ENCODE peak calls at places on chromosomes 1 and 21, in ten cellular contexts. T, D, P, J, I, C, G, K, L and H are unnamed samples.

GRCh38 chr1:107536266-107536665 is 395.4 kb downstream of the NTNG1 start:
- DNase-seq in T (peak), D (peak), P (peak), J (no peak), I (no peak), C (no peak), G (no peak), K (no peak), L (no peak), H (no peak)

GRCh38 chr1:19942088-19942487 is 18.7 kb upstream of the PLA2G2E start:
- DNase-seq in T (no peak), D (no peak), P (no peak), J (no peak), I (no peak), C (no peak), G (no peak), K (no peak), L (no peak), H (no peak)

GRCh38 chr1:55962472-55962871 is 616.9 kb downstream of the PLPP3 start:
- DNase-seq in T (no peak), D (no peak), P (no peak), J (no peak), I (no peak), C (no peak), G (no peak), K (no peak), L (no peak), H (no peak)

GRCh38 chr21:27674037-27674436 is 707.1 kb upstream of the ADAMTS5 start:
- DNase-seq in T (no peak), D (no peak), P (no peak), J (no peak), I (no peak), C (no peak), G (no peak), K (no peak), L (no peak), H (no peak)

GRCh38 chr1:117555806-117556205 is 50.0 kb upstream of the TENT5C start:
- DNase-seq in T (no peak), D (no peak), P (no peak), J (no peak), I (no peak), C (no peak), G (no peak), K (no peak), L (no peak), H (no peak)

GRCh38 chr1:121538943-121539575 is 354.3 kb downstream of the SRGAP2C start:
- DNase-seq in T (no peak), D (no peak), P (no peak), J (no peak), I (no peak), C (no peak), G (no peak), K (no peak), L (no peak), H (no peak)

GRCh38 chr1:200888349-200888838 is 6.3 kb upstream of the INAVA start:
- DNase-seq in T (peak), D (peak), P (no peak), J (no peak), I (no peak), C (no peak), G (no peak), K (peak), L (no peak), H (no peak)

GRCh38 chr1:151715726-151716404 is 738 bp downstream of the CELF3 start:
- DNase-seq in T (no peak), D (no peak), P (no peak), J (no peak), I (no peak), C (peak), G (no peak), K (no peak), L (no peak), H (no peak)

GRCh38 chr1:180937624-180938225 is 25.0 kb downstream of the KIAA1614 start:
- DNase-seq in T (no peak), D (no peak), P (no peak), J (no peak), I (no peak), C (no peak), G (no peak), K (no peak), L (no peak), H (no peak)

GRCh38 chr1:94120591-94120901 is 402 bp downstream of the ABCA4 start:
- DNase-seq in T (no peak), D (no peak), P (no peak), J (no peak), I (no peak), C (no peak), G (no peak), K (no peak), L (no peak), H (no peak)

GRCh38 chr1:201877877-201878339 is 10.8 kb upstream of the SHISA4 start:
- DNase-seq in T (no peak), D (no peak), P (no peak), J (no peak), I (peak), C (peak), G (no peak), K (no peak), L (no peak), H (no peak)

GRCh38 chr1:27772071-27772470 is 948 bp upstream of the STX12 start:
- DNase-seq in T (no peak), D (no peak), P (no peak), J (no peak), I (no peak), C (no peak), G (no peak), K (no peak), L (no peak), H (no peak)

GRCh38 chr1:87786861-87787548 is 458.3 kb downstream of the LMO4 start:
- DNase-seq in T (no peak), D (no peak), P (no peak), J (no peak), I (no peak), C (no peak), G (no peak), K (no peak), L (no peak), H (no peak)

GRCh38 chr1:225425211-225425786 is 2.5 kb downstream of the LBR start:
- DNase-seq in T (no peak), D (no peak), P (no peak), J (no peak), I (no peak), C (no peak), G (no peak), K (no peak), L (peak), H (no peak)

GRCh38 chr1:202935863-202936262 is 8.8 kb upstream of the KLHL12 start:
- DNase-seq in T (no peak), D (no peak), P (no peak), J (no peak), I (no peak), C (no peak), G (no peak), K (no peak), L (no peak), H (no peak)

GRCh38 chr1:111214884-111215283 is 12.6 kb upstream of the CHI3L2 start:
- DNase-seq in T (no peak), D (no peak), P (no peak), J (no peak), I (no peak), C (no peak), G (no peak), K (no peak), L (no peak), H (no peak)

GRCh38 chr1:210652329-210652954 is 323.7 kb downstream of the HHAT start:
- DNase-seq in T (no peak), D (no peak), P (no peak), J (no peak), I (no peak), C (no peak), G (no peak), K (no peak), L (no peak), H (no peak)

GRCh38 chr21:14979264-14979663 is 85.5 kb downstream of the NRIP1 start:
- DNase-seq in T (no peak), D (no peak), P (no peak), J (no peak), I (no peak), C (no peak), G (no peak), K (no peak), L (no peak), H (no peak)

GRCh38 chr1:55827350-55827749 is 612.2 kb upstream of the USP24 start:
- DNase-seq in T (no peak), D (peak), P (peak), J (no peak), I (no peak), C (no peak), G (no peak), K (no peak), L (no peak), H (no peak)

GRCh38 chr1:151495316-151495715 is 15.9 kb upstream of the CGN start:
- DNase-seq in T (no peak), D (no peak), P (no peak), J (no peak), I (no peak), C (no peak), G (no peak), K (no peak), L (no peak), H (no peak)

GRCh38 chr1:202333861-202334260 is 7.9 kb downstream of the UBE2T start:
- DNase-seq in T (no peak), D (no peak), P (no peak), J (no peak), I (no peak), C (no peak), G (no peak), K (no peak), L (no peak), H (no peak)

GRCh38 chr1:202056644-202057334 is 46.4 kb downstream of the ELF3 start:
- DNase-seq in T (peak), D (no peak), P (peak), J (peak), I (no peak), C (no peak), G (no peak), K (no peak), L (no peak), H (no peak)

GRCh38 chr1:2921970-2922686 is 99.1 kb upstream of the ACTRT2 start:
- DNase-seq in T (no peak), D (no peak), P (no peak), J (no peak), I (peak), C (peak), G (no peak), K (no peak), L (no peak), H (no peak)

GRCh38 chr1:9589144-9589718 is 520 bp downstream of the TMEM201 start:
- DNase-seq in T (peak), D (no peak), P (peak), J (no peak), I (no peak), C (no peak), G (no peak), K (no peak), L (no peak), H (peak)

DNA sequence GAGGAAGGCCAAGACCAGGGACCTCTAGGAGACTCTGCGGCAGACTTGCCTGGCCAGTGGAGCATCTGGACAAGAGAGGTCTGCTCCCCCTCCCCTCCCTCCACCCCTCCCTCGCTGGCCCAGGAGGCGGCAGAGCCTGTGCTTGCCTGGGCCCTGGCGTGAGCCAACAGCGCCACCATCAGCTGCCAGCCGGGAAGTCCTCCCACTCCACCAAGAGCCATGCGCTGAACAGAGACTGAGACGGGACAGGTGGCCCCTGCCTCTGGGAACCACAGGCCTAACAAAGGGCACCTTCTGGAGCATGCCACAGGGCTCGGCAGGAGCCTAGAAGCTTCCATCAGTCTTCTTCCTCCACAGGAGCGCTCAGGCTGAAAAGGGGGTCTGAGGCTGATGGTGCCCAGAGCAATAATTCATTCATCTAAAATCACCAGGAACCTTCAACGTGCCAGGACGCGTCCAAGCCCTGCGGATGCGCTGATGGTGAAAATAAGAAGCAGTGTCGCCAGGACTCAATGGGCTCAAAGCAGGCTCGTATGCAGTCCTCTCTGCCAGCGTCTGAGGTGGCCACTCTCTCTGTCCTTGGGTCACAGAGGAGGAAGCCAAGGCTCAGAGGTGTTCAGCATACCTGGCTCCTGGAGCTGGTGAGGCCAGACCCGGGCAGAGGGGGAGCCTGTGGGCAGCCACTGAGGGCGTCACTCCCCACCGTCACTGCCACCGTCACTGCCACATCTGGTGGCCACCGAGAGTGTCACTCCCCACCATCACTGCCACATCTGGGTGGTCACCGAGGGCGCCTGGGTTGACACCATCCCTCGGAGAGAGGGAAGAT is 161.2 kb downstream of the NPHP4 start:
- DNase-seq in T (no peak), D (no peak), P (no peak), J (no peak), I (no peak), C (peak), G (no peak), K (no peak), L (peak), H (no peak)
- TF ChIP-seq CTCF in T (no peak), D (no peak), P (no peak), J (no peak), I (no peak), C (no peak), G (no peak), K (no peak), L (peak), H (no peak)

GRCh38 chr1:167249702-167250101 is 29.0 kb downstream of the POU2F1 start:
- DNase-seq in T (no peak), D (no peak), P (no peak), J (no peak), I (no peak), C (no peak), G (no peak), K (no peak), L (no peak), H (no peak)

GRCh38 chr1:167248707-167249642 is 28.3 kb downstream of the POU2F1 start:
- DNase-seq in T (no peak), D (no peak), P (no peak), J (no peak), I (no peak), C (no peak), G (no peak), K (no peak), L (no peak), H (no peak)

GRCh38 chr1:167252986-167253385 is 32.3 kb downstream of the POU2F1 start:
- DNase-seq in T (no peak), D (no peak), P (no peak), J (no peak), I (no peak), C (no peak), G (no peak), K (no peak), L (no peak), H (no peak)

GRCh38 chr1:167251482-167251881 is 30.8 kb downstream of the POU2F1 start:
- DNase-seq in T (no peak), D (no peak), P (no peak), J (no peak), I (no peak), C (no peak), G (no peak), K (no peak), L (no peak), H (no peak)

GRCh38 chr1:167250482-167250881 is 29.8 kb downstream of the POU2F1 start:
- DNase-seq in T (no peak), D (no peak), P (no peak), J (no peak), I (no peak), C (no peak), G (no peak), K (no peak), L (no peak), H (no peak)
- TF ChIP-seq EP300 in T (no peak), D (no peak), P (no peak), J (no peak), I (no peak), C (no peak), G (no peak), K (no peak), L (no peak), H (no peak)

GRCh38 chr21:41186763-41187536 is 19.0 kb downstream of the BACE2 start:
- DNase-seq in T (no peak), D (no peak), P (no peak), J (no peak), I (no peak), C (no peak), G (no peak), K (no peak), L (no peak), H (no peak)

GRCh38 chr21:41189147-41189538 is 21.2 kb downstream of the BACE2 start:
- DNase-seq in T (no peak), D (no peak), P (no peak), J (no peak), I (no peak), C (no peak), G (no peak), K (no peak), L (no peak), H (no peak)

GRCh38 chr21:41187537-41188025 is 19.6 kb downstream of the BACE2 start:
- DNase-seq in T (no peak), D (no peak), P (no peak), J (no peak), I (no peak), C (no peak), G (no peak), K (no peak), L (no peak), H (no peak)

GRCh38 chr21:41185802-41186201 is 17.8 kb downstream of the BACE2 start:
- DNase-seq in T (no peak), D (no peak), P (no peak), J (no peak), I (no peak), C (no peak), G (no peak), K (no peak), L (no peak), H (no peak)

GRCh38 chr21:41188476-41189146 is 20.7 kb downstream of the BACE2 start:
- DNase-seq in T (no peak), D (no peak), P (no peak), J (no peak), I (no peak), C (no peak), G (no peak), K (no peak), L (no peak), H (no peak)
- H3K4me3 ChIP-seq in T (no peak), D (no peak), P (no peak), J (no peak), I (no peak), C (no peak), G (no peak), K (no peak), L (no peak), H (no peak)

DNA sequence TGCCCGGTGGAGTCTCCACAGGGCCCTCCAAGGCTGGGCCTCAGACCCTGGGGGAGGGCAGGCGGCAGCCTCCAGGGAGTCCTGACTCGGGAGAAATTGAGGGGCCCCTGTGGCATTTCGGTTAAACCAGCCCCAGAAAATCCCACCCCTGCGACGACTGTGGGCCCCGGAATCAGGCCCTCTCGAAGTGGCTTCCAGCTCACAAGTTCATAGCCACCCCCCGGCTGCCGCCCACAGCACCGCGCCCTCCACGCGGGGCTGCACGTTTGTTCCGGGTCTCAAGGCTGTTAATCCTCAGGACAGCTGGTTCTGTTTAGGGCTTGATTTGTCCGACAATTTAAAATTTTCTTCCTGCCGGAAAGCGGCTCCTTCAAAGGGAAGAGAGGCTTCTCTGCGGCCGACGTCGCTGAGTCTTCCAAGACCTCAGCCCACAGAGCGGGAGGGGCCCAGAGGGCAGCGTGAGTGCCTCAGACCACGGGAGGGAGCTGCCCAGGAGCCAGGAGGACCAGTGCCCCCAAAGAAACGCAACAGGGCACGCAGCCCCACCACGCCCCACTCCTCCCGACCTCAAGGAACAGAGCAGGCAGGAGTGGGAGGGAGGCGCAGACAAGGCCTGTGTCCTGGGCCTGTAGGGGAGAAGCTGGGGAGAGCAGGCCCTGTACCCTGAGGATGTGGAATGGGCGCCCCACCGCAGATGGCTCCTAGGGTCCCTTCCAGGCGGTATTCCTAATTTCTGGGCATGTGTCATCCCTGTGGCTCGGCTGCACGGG is 14.5 kb upstream of the COL6A2 start:
- DNase-seq in T (no peak), D (peak), P (no peak), J (no peak), I (no peak), C (no peak), G (peak), K (no peak), L (no peak), H (peak)
- TF ChIP-seq CTCF in T (no peak), D (no peak), P (no peak), J (no peak), I (no peak), C (no peak), G (no peak), K (no peak), L (no peak), H (no peak)

DNA sequence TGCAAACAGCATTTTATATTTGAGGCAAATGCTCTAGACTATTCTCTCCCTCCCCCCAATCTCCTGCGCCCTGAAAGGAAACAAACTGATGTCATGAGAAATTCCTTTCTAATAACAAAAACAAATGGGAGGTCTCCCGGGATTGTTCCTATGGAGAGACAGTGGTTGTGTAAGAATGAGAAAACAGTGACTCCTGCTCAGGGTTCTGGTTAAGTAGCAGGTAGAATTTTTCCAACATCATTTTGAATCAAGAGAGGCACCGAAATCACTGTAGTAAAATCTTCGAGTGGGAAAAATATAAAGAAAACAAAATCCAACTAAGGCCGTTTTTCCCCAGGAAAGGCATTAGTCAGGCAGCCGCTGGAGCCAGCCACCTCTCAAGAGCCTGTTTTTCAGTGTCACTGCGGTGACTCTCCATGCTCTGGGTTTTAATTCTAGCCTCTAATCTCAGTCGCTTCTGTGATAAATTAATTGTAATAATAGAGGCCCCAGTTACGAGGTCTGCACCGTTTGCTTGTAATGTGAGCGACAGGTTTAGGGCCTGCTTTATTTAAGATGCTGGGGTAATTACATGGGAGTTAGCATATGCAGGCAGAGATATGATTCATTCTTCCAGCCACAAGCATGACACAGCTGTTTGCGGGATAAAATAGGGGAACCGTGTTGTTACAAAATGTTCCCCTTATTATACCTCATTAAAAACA is 80.3 kb downstream of the RNF220 start:
- DNase-seq in T (no peak), D (no peak), P (no peak), J (no peak), I (no peak), C (no peak), G (no peak), K (no peak), L (no peak), H (peak)
- TF ChIP-seq EP300 in T (no peak), D (no peak), P (no peak), J (no peak), I (no peak), C (no peak), G (no peak), K (no peak), L (no peak), H (no peak)